ENCODE peak calls at places on chromosomes 5 and 9, in six cellular contexts. D is A549; R is activated CD4-positive, alpha-beta T cell treated with anti-CD3 and anti-CD28 coated beads, Interleukin-2, amount 50 U/mL, for 24 hours; P is activated CD8-positive, alpha-beta T cell treated with anti-CD3 and anti-CD28 coated beads for 36 hours; H is esophagus squamous epithelium; T is stimulated activated CD8-positive, alpha-beta memory T cell treated with anti-CD3 and anti-CD28 coated beads, Interleukin-2, amount 100 ng/mL, for 48 hours. O is an unnamed sample.
A peak's percentile ranks its signal among the peaks of the same experiment; 100 is the strongest.

GRCh38 chr9:272251-273213 is 57.9 kb downstream of the DOCK8 start:
- DNase-seq in H (no peak), P (peak; percentile 90), T (peak; percentile 32), D (no peak), R (peak; percentile 74), O (peak; percentile 79)

GRCh38 chr9:97853844-97854695 is 1.0 kb downstream of the FOXE1 start:
- DNase-seq in P (peak; percentile 78), T (peak; percentile 42), R (peak; percentile 39), H (no peak), D (peak; percentile 41), O (no peak)

GRCh38 chr9:128262687-128263086 is 13.1 kb downstream of the GOLGA2 start:
- DNase-seq in R (no peak), T (no peak), P (no peak), H (no peak), D (no peak), O (no peak)

GRCh38 chr9:105357937-105358336 is 89.9 kb upstream of the FSD1L start:
- DNase-seq in T (no peak), D (no peak), R (no peak), P (no peak), H (no peak), O (no peak)

GRCh38 chr9:87836951-87837715 is 45.5 kb upstream of the SPATA31E1 start:
- DNase-seq in T (no peak), R (no peak), D (no peak), H (no peak), P (no peak), O (no peak)

GRCh38 chr9:14307989-14308750 is 5.8 kb downstream of the NFIB start:
- DNase-seq in D (no peak), H (no peak), T (no peak), P (no peak), R (no peak), O (no peak)

GRCh38 chr5:60340965-60341471 is 358.9 kb downstream of the DEPDC1B start:
- DNase-seq in P (peak; percentile 3), H (no peak), T (no peak), R (no peak), D (no peak), O (no peak)

GRCh38 chr5:142170254-142170953 is 61.8 kb downstream of the NDFIP1 start:
- DNase-seq in P (no peak), H (no peak), D (no peak), R (no peak), T (no peak), O (no peak)

GRCh38 chr5:156423597-156423996 is 96.6 kb downstream of the SGCD start:
- DNase-seq in H (no peak), R (no peak), P (no peak), T (no peak), D (no peak), O (no peak)